ENCODE peak calls at places on chromosomes 13 and 19, in five cellular contexts. D, I, S, O and B are unnamed samples.
A peak's percentile ranks its signal among the peaks of the same experiment; 100 is the strongest.

GRCh38 chr13:110651271-110651670 is 35.9 kb downstream of the NAXD start:
- DNase-seq in D (no peak), I (no peak), S (no peak), O (no peak), B (no peak)

GRCh38 chr19:47723573-47723923 is 10.3 kb downstream of the EHD2 start:
- DNase-seq in D (no peak), I (no peak), S (peak; percentile 64), O (no peak), B (no peak)

GRCh38 chr13:73656863-73657262 is 477.3 kb downstream of the KLF12 start:
- DNase-seq in D (no peak), I (no peak), S (peak; percentile 70), O (no peak), B (no peak)

GRCh38 chr13:51861728-51862300 is at the start of gene CCDC70:
- DNase-seq in D (no peak), I (no peak), S (peak; percentile 72), O (no peak), B (no peak)

GRCh38 chr19:20964798-20965197 is 41.7 kb downstream of the ZNF85 start:
- DNase-seq in D (peak; percentile 35), I (no peak), S (no peak), O (no peak), B (no peak)

GRCh38 chr19:54674021-54674617 is 11.3 kb downstream of the LILRB4 start:
- DNase-seq in D (peak; percentile 53), I (no peak), S (peak; percentile 75), O (no peak), B (no peak)

GRCh38 chr19:49117677-49118564 is 1.0 kb downstream of the C19orf73 start:
- DNase-seq in D (no peak), I (no peak), S (no peak), O (peak; percentile 35), B (no peak)

GRCh38 chr19:3618144-3618810 is 8.3 kb downstream of the CACTIN start:
- DNase-seq in D (no peak), I (peak; percentile 57), S (peak; percentile 29), O (peak; percentile 72), B (no peak)

GRCh38 chr19:39199025-39199424 is 2.3 kb downstream of the NCCRP1 start:
- DNase-seq in D (no peak), I (no peak), S (no peak), O (no peak), B (no peak)

GRCh38 chr19:36418287-36419001 is at the start of gene ZFP82:
- DNase-seq in D (peak; percentile 29), I (peak; percentile 58), S (peak; percentile 25), O (peak; percentile 78), B (peak; percentile 71)

GRCh38 chr13:37484056-37484455 is 114.5 kb downstream of the POSTN start:
- DNase-seq in D (no peak), I (no peak), S (no peak), O (no peak), B (no peak)

GRCh38 chr19:33905473-33905936 is 108.8 kb downstream of the KCTD15 start:
- DNase-seq in D (no peak), I (no peak), S (peak; percentile 10), O (peak; percentile 43), B (no peak)

GRCh38 chr13:84352946-84353345 is 470.7 kb upstream of the SLITRK1 start:
- DNase-seq in D (no peak), I (no peak), S (no peak), O (no peak), B (no peak)

GRCh38 chr13:67857581-67858310 is 627.6 kb upstream of the PCDH9 start:
- DNase-seq in D (no peak), I (no peak), S (no peak), O (no peak), B (no peak)

GRCh38 chr19:50702158-50702869 is 17.3 kb downstream of the SHANK1 start:
- DNase-seq in D (no peak), I (no peak), S (no peak), O (no peak), B (no peak)

GRCh38 chr13:98279473-98280175 is 102.6 kb upstream of the RNF113B start:
- DNase-seq in D (peak; percentile 31), I (no peak), S (no peak), O (no peak), B (no peak)

GRCh38 chr13:21175656-21176194 is 627 bp downstream of the SKA3 start:
- DNase-seq in D (no peak), I (no peak), S (no peak), O (no peak), B (no peak)

GRCh38 chr19:2271516-2272103 is 10.4 kb downstream of the PEAK3 start:
- DNase-seq in D (no peak), I (no peak), S (peak; percentile 44), O (no peak), B (no peak)